ENCODE peak calls at places on chromosomes 16 and 17, in eight cellular contexts. One of them, this sample, is unnamed.
A peak's percentile ranks its signal among the peaks of the same experiment; 100 is the strongest.

GRCh38 chr17:33686171-33686570 is 393.1 kb upstream of the ASIC2 start:
- DNase-seq in cardiac muscle cell: no peak
- DNase-seq in SK-N-SH: peak; percentile 32
- DNase-seq in naive thymus-derived CD4-positive, alpha-beta T cell: no peak
- DNase-seq in body of pancreas: no peak
- DNase-seq in CD8-positive, alpha-beta memory T cell: no peak
- DNase-seq in mammary epithelial cell: no peak
- DNase-seq in colonic mucosa: peak; percentile 21
- DNase-seq in this sample: no peak

GRCh38 chr16:23922406-23922805 is 86.6 kb downstream of the PRKCB start:
- DNase-seq in SK-N-SH: no peak
- DNase-seq in cardiac muscle cell: no peak
- DNase-seq in body of pancreas: no peak
- DNase-seq in naive thymus-derived CD4-positive, alpha-beta T cell: no peak
- DNase-seq in colonic mucosa: no peak
- DNase-seq in mammary epithelial cell: no peak
- DNase-seq in CD8-positive, alpha-beta memory T cell: no peak
- DNase-seq in this sample: no peak

GRCh38 chr16:11258553-11259287 is 2.7 kb upstream of the SOCS1 start:
- DNase-seq in naive thymus-derived CD4-positive, alpha-beta T cell: peak; percentile 63
- DNase-seq in CD8-positive, alpha-beta memory T cell: no peak
- DNase-seq in cardiac muscle cell: no peak
- DNase-seq in body of pancreas: peak; percentile 81
- DNase-seq in colonic mucosa: peak; percentile 74
- DNase-seq in SK-N-SH: peak; percentile 50
- DNase-seq in mammary epithelial cell: no peak
- DNase-seq in this sample: no peak

GRCh38 chr16:81730090-81731051 is 48.7 kb upstream of the PLCG2 start:
- DNase-seq in cardiac muscle cell: peak; percentile 90
- DNase-seq in body of pancreas: peak; percentile 84
- DNase-seq in SK-N-SH: peak; percentile 97
- DNase-seq in naive thymus-derived CD4-positive, alpha-beta T cell: peak; percentile 65
- DNase-seq in mammary epithelial cell: peak; percentile 53
- DNase-seq in CD8-positive, alpha-beta memory T cell: peak; percentile 42
- DNase-seq in colonic mucosa: peak; percentile 93
- DNase-seq in this sample: peak; percentile 49

GRCh38 chr16:87384162-87384999 is 805 bp upstream of the FBXO31 start:
- DNase-seq in body of pancreas: peak; percentile 64
- DNase-seq in naive thymus-derived CD4-positive, alpha-beta T cell: no peak
- DNase-seq in cardiac muscle cell: peak; percentile 77
- DNase-seq in mammary epithelial cell: no peak
- DNase-seq in SK-N-SH: peak; percentile 82
- DNase-seq in colonic mucosa: peak; percentile 60
- DNase-seq in CD8-positive, alpha-beta memory T cell: no peak
- DNase-seq in this sample: no peak

GRCh38 chr16:82651921-82652601 is 25.3 kb downstream of the CDH13 start:
- DNase-seq in naive thymus-derived CD4-positive, alpha-beta T cell: no peak
- DNase-seq in body of pancreas: no peak
- DNase-seq in mammary epithelial cell: no peak
- DNase-seq in cardiac muscle cell: no peak
- DNase-seq in CD8-positive, alpha-beta memory T cell: no peak
- DNase-seq in SK-N-SH: no peak
- DNase-seq in colonic mucosa: no peak
- DNase-seq in this sample: no peak

GRCh38 chr17:78226055-78226751 is 5.2 kb upstream of the TMEM235 start:
- DNase-seq in naive thymus-derived CD4-positive, alpha-beta T cell: no peak
- DNase-seq in CD8-positive, alpha-beta memory T cell: no peak
- DNase-seq in SK-N-SH: no peak
- DNase-seq in colonic mucosa: no peak
- DNase-seq in body of pancreas: no peak
- DNase-seq in mammary epithelial cell: no peak
- DNase-seq in cardiac muscle cell: no peak
- DNase-seq in this sample: no peak

GRCh38 chr17:37547986-37548385 is 58.3 kb downstream of the DUSP14 start:
- DNase-seq in cardiac muscle cell: peak; percentile 23
- DNase-seq in colonic mucosa: no peak
- DNase-seq in mammary epithelial cell: no peak
- DNase-seq in CD8-positive, alpha-beta memory T cell: no peak
- DNase-seq in naive thymus-derived CD4-positive, alpha-beta T cell: no peak
- DNase-seq in SK-N-SH: no peak
- DNase-seq in body of pancreas: no peak
- DNase-seq in this sample: no peak

GRCh38 chr17:4318186-4318585 is 48.3 kb downstream of the UBE2G1 start:
- DNase-seq in SK-N-SH: no peak
- DNase-seq in naive thymus-derived CD4-positive, alpha-beta T cell: no peak
- DNase-seq in cardiac muscle cell: no peak
- DNase-seq in colonic mucosa: peak; percentile 42
- DNase-seq in CD8-positive, alpha-beta memory T cell: no peak
- DNase-seq in mammary epithelial cell: peak; percentile 47
- DNase-seq in body of pancreas: peak; percentile 66
- DNase-seq in this sample: no peak

GRCh38 chr17:28716740-28717577 is 709 bp downstream of the RAB34 start:
- DNase-seq in body of pancreas: no peak
- DNase-seq in mammary epithelial cell: peak; percentile 39
- DNase-seq in SK-N-SH: no peak
- DNase-seq in cardiac muscle cell: peak; percentile 51
- DNase-seq in CD8-positive, alpha-beta memory T cell: no peak
- DNase-seq in colonic mucosa: peak; percentile 34
- DNase-seq in naive thymus-derived CD4-positive, alpha-beta T cell: no peak
- DNase-seq in this sample: no peak

GRCh38 chr16:14658063-14658462 is 25.3 kb downstream of the BFAR start:
- DNase-seq in naive thymus-derived CD4-positive, alpha-beta T cell: no peak
- DNase-seq in cardiac muscle cell: no peak
- DNase-seq in body of pancreas: no peak
- DNase-seq in colonic mucosa: peak; percentile 50
- DNase-seq in CD8-positive, alpha-beta memory T cell: no peak
- DNase-seq in mammary epithelial cell: peak; percentile 67
- DNase-seq in SK-N-SH: no peak
- DNase-seq in this sample: no peak

GRCh38 chr16:65572156-65572555 is 450.3 kb upstream of the CDH11 start:
- DNase-seq in mammary epithelial cell: peak; percentile 62
- DNase-seq in body of pancreas: no peak
- DNase-seq in SK-N-SH: no peak
- DNase-seq in cardiac muscle cell: no peak
- DNase-seq in colonic mucosa: no peak
- DNase-seq in CD8-positive, alpha-beta memory T cell: no peak
- DNase-seq in naive thymus-derived CD4-positive, alpha-beta T cell: no peak
- DNase-seq in this sample: no peak

GRCh38 chr17:78122221-78122990 is 6.1 kb downstream of the TMC6 start:
- DNase-seq in cardiac muscle cell: no peak
- DNase-seq in SK-N-SH: no peak
- DNase-seq in colonic mucosa: no peak
- DNase-seq in naive thymus-derived CD4-positive, alpha-beta T cell: no peak
- DNase-seq in body of pancreas: no peak
- DNase-seq in mammary epithelial cell: no peak
- DNase-seq in CD8-positive, alpha-beta memory T cell: no peak
- DNase-seq in this sample: no peak

GRCh38 chr16:88678224-88678979 is 7.9 kb downstream of the SNAI3 start:
- DNase-seq in mammary epithelial cell: no peak
- DNase-seq in colonic mucosa: no peak
- DNase-seq in body of pancreas: no peak
- DNase-seq in naive thymus-derived CD4-positive, alpha-beta T cell: no peak
- DNase-seq in SK-N-SH: peak; percentile 61
- DNase-seq in cardiac muscle cell: no peak
- DNase-seq in CD8-positive, alpha-beta memory T cell: no peak
- DNase-seq in this sample: no peak

GRCh38 chr17:1753767-1754429 is 8.0 kb upstream of the SERPINF1 start:
- DNase-seq in body of pancreas: no peak
- DNase-seq in naive thymus-derived CD4-positive, alpha-beta T cell: no peak
- DNase-seq in mammary epithelial cell: no peak
- DNase-seq in colonic mucosa: no peak
- DNase-seq in SK-N-SH: no peak
- DNase-seq in CD8-positive, alpha-beta memory T cell: no peak
- DNase-seq in cardiac muscle cell: no peak
- DNase-seq in this sample: no peak

GRCh38 chr17:40529991-40530390 is 28.6 kb upstream of the TNS4 start:
- DNase-seq in naive thymus-derived CD4-positive, alpha-beta T cell: no peak
- DNase-seq in mammary epithelial cell: peak; percentile 47
- DNase-seq in body of pancreas: no peak
- DNase-seq in cardiac muscle cell: no peak
- DNase-seq in CD8-positive, alpha-beta memory T cell: no peak
- DNase-seq in colonic mucosa: no peak
- DNase-seq in SK-N-SH: no peak
- DNase-seq in this sample: no peak

GRCh38 chr17:17780941-17781590 is 55.7 kb downstream of the SREBF1 start:
- DNase-seq in body of pancreas: no peak
- DNase-seq in CD8-positive, alpha-beta memory T cell: no peak
- DNase-seq in colonic mucosa: peak; percentile 29
- DNase-seq in cardiac muscle cell: peak; percentile 82
- DNase-seq in mammary epithelial cell: no peak
- DNase-seq in SK-N-SH: peak; percentile 54
- DNase-seq in naive thymus-derived CD4-positive, alpha-beta T cell: no peak
- DNase-seq in this sample: no peak

GRCh38 chr17:27649929-27650328 is 18.9 kb downstream of the LGALS9 start:
- DNase-seq in colonic mucosa: no peak
- DNase-seq in naive thymus-derived CD4-positive, alpha-beta T cell: no peak
- DNase-seq in body of pancreas: peak; percentile 26
- DNase-seq in cardiac muscle cell: no peak
- DNase-seq in SK-N-SH: no peak
- DNase-seq in mammary epithelial cell: no peak
- DNase-seq in CD8-positive, alpha-beta memory T cell: no peak
- DNase-seq in this sample: no peak

GRCh38 chr16:15403392-15403995 is 7.9 kb downstream of the MPV17L start:
- DNase-seq in naive thymus-derived CD4-positive, alpha-beta T cell: no peak
- DNase-seq in SK-N-SH: no peak
- DNase-seq in body of pancreas: no peak
- DNase-seq in mammary epithelial cell: peak; percentile 70
- DNase-seq in colonic mucosa: no peak
- DNase-seq in CD8-positive, alpha-beta memory T cell: no peak
- DNase-seq in cardiac muscle cell: no peak
- DNase-seq in this sample: no peak

DNA sequence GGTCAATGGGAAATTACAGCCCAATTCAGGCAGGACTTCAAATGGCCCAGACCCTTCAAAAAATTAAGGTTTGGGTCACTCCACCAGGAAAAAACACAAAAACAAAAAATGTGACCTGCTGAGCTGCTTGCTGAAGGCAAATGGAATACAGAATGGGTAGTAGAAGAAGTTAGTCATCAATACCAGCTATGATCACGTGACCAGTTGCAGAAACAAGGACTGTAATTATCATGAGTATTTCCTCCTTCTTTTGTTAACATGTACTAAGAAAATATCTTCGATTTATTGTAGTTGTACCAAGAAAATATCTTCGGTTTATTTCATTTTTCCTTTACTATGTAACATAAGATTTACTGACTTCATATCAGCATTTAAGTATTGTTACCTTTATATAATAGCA is 1183.6 kb downstream of the CDH8 start:
- DNase-seq in CD8-positive, alpha-beta memory T cell: no peak
- DNase-seq in cardiac muscle cell: no peak
- DNase-seq in body of pancreas: no peak
- DNase-seq in naive thymus-derived CD4-positive, alpha-beta T cell: no peak
- DNase-seq in SK-N-SH: no peak
- DNase-seq in colonic mucosa: no peak
- DNase-seq in mammary epithelial cell: no peak
- DNase-seq in this sample: no peak
- H3K9me3 ChIP-seq in CD8-positive, alpha-beta memory T cell: no peaks in the 10 kb centered on the region
- H3K9me3 ChIP-seq in cardiac muscle cell: no peaks in the 10 kb centered on the region
- H3K9me3 ChIP-seq in body of pancreas: no peaks in the 10 kb centered on the region
- H3K9me3 ChIP-seq in naive thymus-derived CD4-positive, alpha-beta T cell: peaks cover 5% of the 10 kb centered on the region
- H3K9me3 ChIP-seq in SK-N-SH: no peaks in the 10 kb centered on the region
- H3K9me3 ChIP-seq in colonic mucosa: no peaks in the 10 kb centered on the region
- H3K9me3 ChIP-seq in mammary epithelial cell: peaks cover 4% of the 10 kb centered on the region
- H3K9me3 ChIP-seq in this sample: peaks cover 2% of the 10 kb centered on the region

GRCh38 chr16:3389663-3390338 is 11.0 kb downstream of the ZSCAN32 start:
- DNase-seq in SK-N-SH: no peak
- DNase-seq in CD8-positive, alpha-beta memory T cell: no peak
- DNase-seq in naive thymus-derived CD4-positive, alpha-beta T cell: no peak
- DNase-seq in body of pancreas: no peak
- DNase-seq in mammary epithelial cell: no peak
- DNase-seq in colonic mucosa: no peak
- DNase-seq in cardiac muscle cell: no peak
- DNase-seq in this sample: no peak

GRCh38 chr16:3383045-3383448 is 17.8 kb downstream of the ZSCAN32 start:
- DNase-seq in SK-N-SH: no peak
- DNase-seq in CD8-positive, alpha-beta memory T cell: no peak
- DNase-seq in naive thymus-derived CD4-positive, alpha-beta T cell: no peak
- DNase-seq in mammary epithelial cell: no peak
- DNase-seq in body of pancreas: no peak
- DNase-seq in colonic mucosa: no peak
- DNase-seq in cardiac muscle cell: no peak
- DNase-seq in this sample: no peak

GRCh38 chr16:3388325-3388724 is 12.5 kb downstream of the ZSCAN32 start:
- DNase-seq in CD8-positive, alpha-beta memory T cell: no peak
- DNase-seq in mammary epithelial cell: no peak
- DNase-seq in naive thymus-derived CD4-positive, alpha-beta T cell: no peak
- DNase-seq in cardiac muscle cell: no peak
- DNase-seq in body of pancreas: no peak
- DNase-seq in colonic mucosa: no peak
- DNase-seq in SK-N-SH: no peak
- DNase-seq in this sample: no peak
- H3K9me3 ChIP-seq in CD8-positive, alpha-beta memory T cell: peaks cover 34% of the 10 kb centered on the region
- H3K9me3 ChIP-seq in mammary epithelial cell: peaks cover 18% of the 10 kb centered on the region
- H3K9me3 ChIP-seq in naive thymus-derived CD4-positive, alpha-beta T cell: peaks cover 69% of the 10 kb centered on the region
- H3K9me3 ChIP-seq in cardiac muscle cell: no peaks in the 10 kb centered on the region
- H3K9me3 ChIP-seq in body of pancreas: peaks cover 3% of the 10 kb centered on the region
- H3K9me3 ChIP-seq in colonic mucosa: peaks cover 10% of the 10 kb centered on the region
- H3K9me3 ChIP-seq in SK-N-SH: peaks cover 6% of the 10 kb centered on the region
- H3K9me3 ChIP-seq in this sample: peaks cover 43% of the 10 kb centered on the region

GRCh38 chr17:5804226-5804625 is 219.9 kb upstream of the NLRP1 start:
- DNase-seq in naive thymus-derived CD4-positive, alpha-beta T cell: no peak
- DNase-seq in CD8-positive, alpha-beta memory T cell: no peak
- DNase-seq in body of pancreas: no peak
- DNase-seq in mammary epithelial cell: no peak
- DNase-seq in colonic mucosa: no peak
- DNase-seq in cardiac muscle cell: no peak
- DNase-seq in SK-N-SH: no peak
- DNase-seq in this sample: no peak

GRCh38 chr17:5812590-5812989 is 228.3 kb upstream of the NLRP1 start:
- DNase-seq in CD8-positive, alpha-beta memory T cell: no peak
- DNase-seq in body of pancreas: no peak
- DNase-seq in cardiac muscle cell: no peak
- DNase-seq in mammary epithelial cell: no peak
- DNase-seq in colonic mucosa: no peak
- DNase-seq in naive thymus-derived CD4-positive, alpha-beta T cell: no peak
- DNase-seq in SK-N-SH: no peak
- DNase-seq in this sample: no peak

GRCh38 chr17:5813357-5813756 is 229.0 kb upstream of the NLRP1 start:
- DNase-seq in SK-N-SH: no peak
- DNase-seq in body of pancreas: no peak
- DNase-seq in cardiac muscle cell: no peak
- DNase-seq in CD8-positive, alpha-beta memory T cell: no peak
- DNase-seq in colonic mucosa: no peak
- DNase-seq in mammary epithelial cell: no peak
- DNase-seq in naive thymus-derived CD4-positive, alpha-beta T cell: no peak
- DNase-seq in this sample: no peak

GRCh38 chr17:5809580-5810188 is 225.4 kb upstream of the NLRP1 start:
- DNase-seq in naive thymus-derived CD4-positive, alpha-beta T cell: no peak
- DNase-seq in cardiac muscle cell: no peak
- DNase-seq in colonic mucosa: no peak
- DNase-seq in mammary epithelial cell: no peak
- DNase-seq in CD8-positive, alpha-beta memory T cell: no peak
- DNase-seq in SK-N-SH: no peak
- DNase-seq in body of pancreas: no peak
- DNase-seq in this sample: no peak

GRCh38 chr17:5809056-5809455 is 224.7 kb upstream of the NLRP1 start:
- DNase-seq in CD8-positive, alpha-beta memory T cell: no peak
- DNase-seq in mammary epithelial cell: no peak
- DNase-seq in SK-N-SH: no peak
- DNase-seq in body of pancreas: no peak
- DNase-seq in naive thymus-derived CD4-positive, alpha-beta T cell: no peak
- DNase-seq in cardiac muscle cell: no peak
- DNase-seq in colonic mucosa: no peak
- DNase-seq in this sample: no peak
- H3K9me3 ChIP-seq in CD8-positive, alpha-beta memory T cell: peaks cover 13% of the 10 kb centered on the region
- H3K9me3 ChIP-seq in mammary epithelial cell: peaks cover 21% of the 10 kb centered on the region
- H3K9me3 ChIP-seq in SK-N-SH: no peaks in the 10 kb centered on the region
- H3K9me3 ChIP-seq in body of pancreas: no peaks in the 10 kb centered on the region
- H3K9me3 ChIP-seq in naive thymus-derived CD4-positive, alpha-beta T cell: peaks cover 43% of the 10 kb centered on the region
- H3K9me3 ChIP-seq in cardiac muscle cell: no peaks in the 10 kb centered on the region
- H3K9me3 ChIP-seq in colonic mucosa: no peaks in the 10 kb centered on the region
- H3K9me3 ChIP-seq in this sample: peaks cover 10% of the 10 kb centered on the region

GRCh38 chr16:68563631-68564366 is 24.7 kb downstream of the ZFP90 start:
- DNase-seq in cardiac muscle cell: no peak
- DNase-seq in naive thymus-derived CD4-positive, alpha-beta T cell: no peak
- DNase-seq in SK-N-SH: no peak
- DNase-seq in mammary epithelial cell: no peak
- DNase-seq in body of pancreas: no peak
- DNase-seq in colonic mucosa: no peak
- DNase-seq in CD8-positive, alpha-beta memory T cell: no peak
- DNase-seq in this sample: no peak
- H3K9me3 ChIP-seq in cardiac muscle cell: peaks cover 43% of the 10 kb centered on the region
- H3K9me3 ChIP-seq in naive thymus-derived CD4-positive, alpha-beta T cell: peaks cover 96% of the 10 kb centered on the region
- H3K9me3 ChIP-seq in SK-N-SH: peaks cover 61% of the 10 kb centered on the region
- H3K9me3 ChIP-seq in mammary epithelial cell: peaks cover 80% of the 10 kb centered on the region
- H3K9me3 ChIP-seq in body of pancreas: peaks cover 15% of the 10 kb centered on the region
- H3K9me3 ChIP-seq in colonic mucosa: peaks cover 44% of the 10 kb centered on the region
- H3K9me3 ChIP-seq in CD8-positive, alpha-beta memory T cell: peaks cover 89% of the 10 kb centered on the region
- H3K9me3 ChIP-seq in this sample: peaks cover 47% of the 10 kb centered on the region